ENCODE peak calls at places on chromosomes 12 and 14, in nine cellular contexts. One of them, this sample, is unnamed.

GRCh38 chr12:120367924-120368788 is 808 bp downstream of the MSI1 start:
- DNase-seq in stomach: no peak
- DNase-seq in endothelial cell of umbilical vein: no peak
- DNase-seq in astrocyte: no peak
- DNase-seq in hepatocyte: peak
- DNase-seq in AG04450: no peak
- DNase-seq in ovary: peak
- DNase-seq in dorsolateral prefrontal cortex: no peak
- DNase-seq in colonic mucosa: no peak
- DNase-seq in this sample: peak

GRCh38 chr12:117968826-117969659 is at the start of gene KSR2:
- DNase-seq in stomach: peak
- DNase-seq in endothelial cell of umbilical vein: peak
- DNase-seq in astrocyte: peak
- DNase-seq in hepatocyte: peak
- DNase-seq in AG04450: no peak
- DNase-seq in ovary: peak
- DNase-seq in dorsolateral prefrontal cortex: peak
- DNase-seq in colonic mucosa: peak
- DNase-seq in this sample: peak

GRCh38 chr14:43483415-43483814 is 1023.7 kb downstream of the FSCB start:
- DNase-seq in stomach: no peak
- DNase-seq in endothelial cell of umbilical vein: no peak
- DNase-seq in astrocyte: no peak
- DNase-seq in hepatocyte: no peak
- DNase-seq in AG04450: no peak
- DNase-seq in ovary: no peak
- DNase-seq in dorsolateral prefrontal cortex: no peak
- DNase-seq in colonic mucosa: no peak
- DNase-seq in this sample: no peak

GRCh38 chr12:116498471-116498870 is 60.7 kb upstream of the MAP1LC3B2 start:
- DNase-seq in stomach: no peak
- DNase-seq in endothelial cell of umbilical vein: no peak
- DNase-seq in astrocyte: no peak
- DNase-seq in hepatocyte: no peak
- DNase-seq in AG04450: no peak
- DNase-seq in ovary: no peak
- DNase-seq in dorsolateral prefrontal cortex: no peak
- DNase-seq in colonic mucosa: no peak
- DNase-seq in this sample: no peak

GRCh38 chr12:95538656-95539055 is 12.6 kb downstream of the USP44 start:
- DNase-seq in stomach: no peak
- DNase-seq in endothelial cell of umbilical vein: no peak
- DNase-seq in astrocyte: no peak
- DNase-seq in hepatocyte: no peak
- DNase-seq in AG04450: no peak
- DNase-seq in ovary: no peak
- DNase-seq in dorsolateral prefrontal cortex: no peak
- DNase-seq in colonic mucosa: no peak
- DNase-seq in this sample: no peak

GRCh38 chr12:82019533-82019932 is 260.4 kb upstream of the PPFIA2 start:
- DNase-seq in stomach: no peak
- DNase-seq in endothelial cell of umbilical vein: no peak
- DNase-seq in astrocyte: no peak
- DNase-seq in hepatocyte: no peak
- DNase-seq in AG04450: no peak
- DNase-seq in ovary: no peak
- DNase-seq in dorsolateral prefrontal cortex: no peak
- DNase-seq in colonic mucosa: no peak
- DNase-seq in this sample: no peak

GRCh38 chr14:61570188-61570960 is 124.9 kb upstream of the HIF1A start:
- DNase-seq in stomach: no peak
- DNase-seq in endothelial cell of umbilical vein: no peak
- DNase-seq in astrocyte: peak
- DNase-seq in hepatocyte: no peak
- DNase-seq in AG04450: no peak
- DNase-seq in ovary: no peak
- DNase-seq in dorsolateral prefrontal cortex: no peak
- DNase-seq in colonic mucosa: no peak
- DNase-seq in this sample: no peak

GRCh38 chr12:69239286-69239921 is at the start of gene CPSF6:
- DNase-seq in stomach: peak
- DNase-seq in endothelial cell of umbilical vein: peak
- DNase-seq in astrocyte: peak
- DNase-seq in hepatocyte: peak
- DNase-seq in AG04450: peak
- DNase-seq in ovary: peak
- DNase-seq in dorsolateral prefrontal cortex: peak
- DNase-seq in colonic mucosa: peak
- DNase-seq in this sample: peak

GRCh38 chr14:102727336-102728095 is 49.7 kb upstream of the TRAF3 start:
- DNase-seq in stomach: no peak
- DNase-seq in endothelial cell of umbilical vein: no peak
- DNase-seq in astrocyte: no peak
- DNase-seq in hepatocyte: no peak
- DNase-seq in AG04450: no peak
- DNase-seq in ovary: no peak
- DNase-seq in dorsolateral prefrontal cortex: no peak
- DNase-seq in colonic mucosa: no peak
- DNase-seq in this sample: no peak

DNA sequence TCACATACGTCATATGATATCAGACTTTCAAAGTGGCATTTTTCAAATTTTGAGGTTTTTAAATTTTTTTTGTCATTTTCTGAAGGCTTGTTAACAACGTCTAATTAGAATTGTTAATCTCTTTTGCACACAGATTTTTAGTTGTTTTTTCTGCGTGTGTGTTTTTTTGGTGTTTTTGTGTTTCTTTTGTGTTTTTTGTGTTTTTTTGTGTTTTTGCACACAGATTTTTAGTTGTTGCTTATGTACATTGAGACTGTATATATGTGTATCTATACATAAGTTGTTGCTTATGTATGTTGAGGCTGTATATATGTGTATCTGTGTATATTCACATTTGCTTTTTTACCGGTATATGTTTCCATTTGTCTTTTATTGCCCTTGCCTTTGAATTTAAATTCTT is 30.8 kb downstream of the ARID2 start:
- DNase-seq in stomach: no peak
- DNase-seq in endothelial cell of umbilical vein: no peak
- DNase-seq in astrocyte: no peak
- DNase-seq in hepatocyte: no peak
- DNase-seq in AG04450: no peak
- DNase-seq in ovary: no peak
- DNase-seq in dorsolateral prefrontal cortex: no peak
- DNase-seq in colonic mucosa: no peak
- DNase-seq in this sample: no peak
- H3K4me3 ChIP-seq in stomach: no peak
- H3K4me3 ChIP-seq in endothelial cell of umbilical vein: no peak
- H3K4me3 ChIP-seq in astrocyte: no peak
- H3K4me3 ChIP-seq in hepatocyte: no peak
- H3K4me3 ChIP-seq in AG04450: no peak
- H3K4me3 ChIP-seq in ovary: no peak
- H3K4me3 ChIP-seq in dorsolateral prefrontal cortex: no peak
- H3K4me3 ChIP-seq in colonic mucosa: no peak
- H3K4me3 ChIP-seq in this sample: no peak

DNA sequence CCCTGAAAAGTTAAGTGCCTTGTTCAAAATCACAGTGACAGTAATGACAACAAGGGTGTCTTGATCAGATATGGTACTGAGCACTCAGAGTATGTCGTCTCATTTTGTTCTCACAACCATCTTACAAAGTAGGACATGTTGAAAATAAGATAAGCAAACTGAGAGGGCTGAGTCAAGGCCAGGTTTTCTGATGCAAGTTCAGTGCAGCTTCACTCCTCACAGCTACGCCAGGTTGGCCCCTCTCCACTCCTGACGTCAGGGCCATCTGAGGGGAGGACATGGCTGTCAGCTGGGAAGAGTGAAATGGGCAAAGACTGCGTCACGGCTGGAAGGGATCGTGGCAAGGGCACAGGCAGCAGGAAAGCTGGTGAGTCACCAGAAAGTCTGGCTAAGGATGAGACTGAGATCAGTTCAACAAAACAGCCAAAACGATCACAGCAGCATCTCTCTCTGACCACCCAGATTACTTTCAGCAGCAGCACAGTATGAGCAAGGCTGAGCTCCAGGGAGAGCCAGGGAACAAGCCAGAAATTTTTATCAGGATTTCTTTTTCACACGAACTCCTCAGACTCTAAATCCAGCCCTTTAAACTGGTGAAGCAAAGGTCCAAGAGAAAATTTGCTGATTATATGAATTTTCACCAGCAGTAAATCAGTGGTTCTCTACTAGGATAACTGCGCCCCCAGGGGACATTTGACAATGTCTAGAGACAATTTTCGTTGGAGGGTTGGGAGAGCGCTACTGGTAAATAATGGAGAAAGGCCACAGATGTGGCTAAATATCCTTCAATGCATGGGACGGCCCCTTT is 297.9 kb upstream of the AMIGO2 start:
- DNase-seq in stomach: peak
- DNase-seq in endothelial cell of umbilical vein: peak
- DNase-seq in astrocyte: peak
- DNase-seq in hepatocyte: peak
- DNase-seq in AG04450: peak
- DNase-seq in ovary: peak
- DNase-seq in dorsolateral prefrontal cortex: peak
- DNase-seq in colonic mucosa: peak
- DNase-seq in this sample: no peak
- TF ChIP-seq CTCF in stomach: no peak
- TF ChIP-seq CTCF in endothelial cell of umbilical vein: no peak
- TF ChIP-seq CTCF in astrocyte: no peak
- TF ChIP-seq CTCF in hepatocyte: no peak
- TF ChIP-seq CTCF in AG04450: no peak
- TF ChIP-seq CTCF in ovary: no peak
- TF ChIP-seq CTCF in dorsolateral prefrontal cortex: no peak
- TF ChIP-seq CTCF in colonic mucosa: no peak
- TF ChIP-seq CTCF in this sample: no peak

GRCh38 chr14:75628816-75629215 is 31.9 kb downstream of the ERG28 start:
- DNase-seq in stomach: no peak
- DNase-seq in endothelial cell of umbilical vein: no peak
- DNase-seq in astrocyte: peak
- DNase-seq in hepatocyte: no peak
- DNase-seq in AG04450: no peak
- DNase-seq in ovary: no peak
- DNase-seq in dorsolateral prefrontal cortex: no peak
- DNase-seq in colonic mucosa: no peak
- DNase-seq in this sample: no peak

GRCh38 chr14:75631453-75631831 is 29.2 kb downstream of the ERG28 start:
- DNase-seq in stomach: no peak
- DNase-seq in endothelial cell of umbilical vein: no peak
- DNase-seq in astrocyte: peak
- DNase-seq in hepatocyte: peak
- DNase-seq in AG04450: no peak
- DNase-seq in ovary: no peak
- DNase-seq in dorsolateral prefrontal cortex: no peak
- DNase-seq in colonic mucosa: no peak
- DNase-seq in this sample: peak

GRCh38 chr14:75634848-75635247 is 25.8 kb downstream of the ERG28 start:
- DNase-seq in stomach: no peak
- DNase-seq in endothelial cell of umbilical vein: no peak
- DNase-seq in astrocyte: no peak
- DNase-seq in hepatocyte: no peak
- DNase-seq in AG04450: no peak
- DNase-seq in ovary: no peak
- DNase-seq in dorsolateral prefrontal cortex: no peak
- DNase-seq in colonic mucosa: no peak
- DNase-seq in this sample: no peak

GRCh38 chr14:75627406-75627805 is 33.3 kb downstream of the ERG28 start:
- DNase-seq in stomach: no peak
- DNase-seq in endothelial cell of umbilical vein: no peak
- DNase-seq in astrocyte: no peak
- DNase-seq in hepatocyte: no peak
- DNase-seq in AG04450: no peak
- DNase-seq in ovary: no peak
- DNase-seq in dorsolateral prefrontal cortex: no peak
- DNase-seq in colonic mucosa: peak
- DNase-seq in this sample: no peak

DNA sequence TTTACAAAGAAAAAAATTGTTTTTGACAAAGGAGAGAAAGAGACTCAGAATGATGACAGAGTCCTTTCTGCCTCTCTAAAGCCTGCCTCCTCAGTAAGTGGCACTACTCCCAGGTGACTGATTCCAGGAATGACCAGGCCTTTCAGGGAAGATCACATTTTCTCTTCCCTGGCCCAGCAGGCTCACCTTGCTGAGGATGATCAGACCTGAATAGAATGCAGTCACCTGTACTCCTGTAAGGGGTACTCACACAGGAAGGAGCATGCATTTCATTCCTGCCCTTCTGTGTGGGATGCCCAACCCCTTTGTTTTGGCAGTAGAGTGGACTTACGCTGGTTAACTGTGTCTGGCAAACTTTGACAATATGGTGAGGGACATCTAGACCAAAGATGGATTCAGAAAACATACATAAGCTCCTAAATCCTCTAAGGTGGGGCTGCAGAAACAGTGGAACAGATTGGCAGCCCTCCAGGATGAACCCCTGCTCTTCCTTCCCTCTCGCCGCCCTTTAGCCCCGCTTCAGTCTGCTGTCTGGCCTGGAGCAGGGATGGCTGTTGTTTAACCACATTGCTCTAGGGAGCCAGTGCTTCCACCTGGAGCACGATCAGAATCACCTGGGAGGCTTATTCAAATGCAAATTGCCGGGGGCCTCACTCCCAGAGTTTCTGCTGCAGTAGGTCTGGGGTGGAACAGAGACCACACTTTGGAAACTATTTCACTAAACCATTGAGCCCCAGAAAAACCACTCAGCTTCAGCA is 29.8 kb downstream of the ERG28 start:
- DNase-seq in stomach: no peak
- DNase-seq in endothelial cell of umbilical vein: no peak
- DNase-seq in astrocyte: no peak
- DNase-seq in hepatocyte: no peak
- DNase-seq in AG04450: no peak
- DNase-seq in ovary: no peak
- DNase-seq in dorsolateral prefrontal cortex: no peak
- DNase-seq in colonic mucosa: no peak
- DNase-seq in this sample: no peak
- H3K27ac ChIP-seq in stomach: no peak
- H3K27ac ChIP-seq in endothelial cell of umbilical vein: no peak
- H3K27ac ChIP-seq in astrocyte: no peak
- H3K27ac ChIP-seq in hepatocyte: no peak
- H3K27ac ChIP-seq in AG04450: no peak
- H3K27ac ChIP-seq in ovary: no peak
- H3K27ac ChIP-seq in dorsolateral prefrontal cortex: no peak
- H3K27ac ChIP-seq in colonic mucosa: no peak
- H3K27ac ChIP-seq in this sample: no peak

DNA sequence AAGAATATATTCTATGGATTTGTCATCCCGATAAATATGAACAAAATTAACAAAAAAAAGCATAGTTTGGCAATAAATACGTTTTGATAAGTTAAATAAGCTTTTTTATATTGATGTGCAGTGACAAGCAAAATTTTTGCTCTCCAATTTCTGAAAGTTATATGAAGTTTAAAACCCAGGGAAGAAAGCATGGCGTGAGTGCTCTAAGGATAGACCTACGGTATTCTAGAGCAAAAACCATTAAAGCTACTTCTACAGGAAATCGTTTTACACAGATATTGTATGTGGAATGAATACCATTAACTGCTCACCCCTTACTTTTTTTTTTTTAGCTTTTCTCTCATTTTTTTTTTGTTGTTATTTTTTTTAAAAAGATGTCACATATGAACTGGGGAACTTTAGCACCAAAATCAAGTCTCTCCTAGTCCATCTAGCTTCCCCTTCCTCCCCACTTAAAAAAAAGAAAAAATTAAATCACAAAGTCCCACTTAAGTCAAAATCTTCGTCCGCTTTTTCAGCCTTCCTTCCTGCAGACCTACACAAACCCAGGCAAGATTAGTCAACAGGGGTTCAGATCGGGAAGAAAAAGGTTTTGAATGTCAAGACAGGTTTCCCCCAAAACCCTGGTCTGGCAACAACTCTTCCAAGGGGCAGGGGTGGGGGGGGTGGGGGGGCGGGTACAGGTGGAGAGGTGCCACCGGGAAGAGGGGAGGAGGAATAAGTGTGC is 4.4 kb downstream of the ZFP36L1 start:
- DNase-seq in stomach: no peak
- DNase-seq in endothelial cell of umbilical vein: peak
- DNase-seq in astrocyte: no peak
- DNase-seq in hepatocyte: peak
- DNase-seq in AG04450: no peak
- DNase-seq in ovary: no peak
- DNase-seq in dorsolateral prefrontal cortex: no peak
- DNase-seq in colonic mucosa: no peak
- DNase-seq in this sample: no peak
- H3K4me3 ChIP-seq in stomach: peak
- H3K4me3 ChIP-seq in endothelial cell of umbilical vein: peak
- H3K4me3 ChIP-seq in astrocyte: peak
- H3K4me3 ChIP-seq in hepatocyte: peak
- H3K4me3 ChIP-seq in AG04450: peak
- H3K4me3 ChIP-seq in ovary: peak
- H3K4me3 ChIP-seq in dorsolateral prefrontal cortex: peak
- H3K4me3 ChIP-seq in colonic mucosa: peak
- H3K4me3 ChIP-seq in this sample: no peak

This sample was measured in WERI-Rb-1.